ENCODE peak calls at places on chromosomes 2 and 18, in five cellular contexts. I, R, U, X and Z are unnamed samples.

GRCh38 chr2:226030369-226031077 is 631.0 kb downstream of the NYAP2 start:
- DNase-seq in I (no peak), R (no peak), U (peak; percentile 23), X (peak; percentile 59), Z (no peak)

GRCh38 chr2:232441147-232441651 is 14.8 kb upstream of the ALPI start:
- DNase-seq in I (no peak), R (no peak), U (no peak), X (no peak), Z (no peak)

GRCh38 chr2:209496586-209496982 is 72.7 kb downstream of the MAP2 start:
- DNase-seq in I (peak; percentile 1), R (no peak), U (no peak), X (no peak), Z (no peak)

GRCh38 chr2:54074636-54075341 is 40.6 kb upstream of the ACYP2 start:
- DNase-seq in I (no peak), R (no peak), U (no peak), X (no peak), Z (no peak)

GRCh38 chr2:223952280-223952968 is 4.8 kb upstream of the MRPL44 start:
- DNase-seq in I (no peak), R (no peak), U (no peak), X (no peak), Z (no peak)

GRCh38 chr18:49612515-49613033 is 50.7 kb downstream of the LIPG start:
- DNase-seq in I (no peak), R (no peak), U (no peak), X (no peak), Z (no peak)

GRCh38 chr18:63111549-63112402 is 207.8 kb downstream of the BCL2 start:
- DNase-seq in I (no peak), R (no peak), U (no peak), X (no peak), Z (no peak)

GRCh38 chr18:3624818-3625716 is 175.1 kb downstream of the TGIF1 start:
- DNase-seq in I (no peak), R (peak; percentile 74), U (peak; percentile 76), X (no peak), Z (peak; percentile 11)

GRCh38 chr2:150370600-150370999 is 116.9 kb downstream of the RND3 start:
- DNase-seq in I (no peak), R (no peak), U (no peak), X (no peak), Z (no peak)

GRCh38 chr18:3983351-3983969 is 471.6 kb downstream of the DLGAP1 start:
- DNase-seq in I (no peak), R (no peak), U (no peak), X (no peak), Z (no peak)

GRCh38 chr2:218145124-218145523 is 19.3 kb downstream of the CXCR2 start:
- DNase-seq in I (no peak), R (no peak), U (peak; percentile 60), X (peak; percentile 88), Z (no peak)

GRCh38 chr18:45871655-45872054 is 46.2 kb downstream of the SIGLEC15 start:
- DNase-seq in I (peak; percentile 8), R (no peak), U (no peak), X (no peak), Z (no peak)

GRCh38 chr2:233519787-233520611 is 46.6 kb downstream of the USP40 start:
- DNase-seq in I (no peak), R (no peak), U (no peak), X (no peak), Z (no peak)

GRCh38 chr2:136381245-136381644 is 263.3 kb upstream of the CXCR4 start:
- DNase-seq in I (no peak), R (no peak), U (no peak), X (no peak), Z (no peak)

GRCh38 chr2:84781942-84782716 is 98.8 kb downstream of the TRABD2A start:
- DNase-seq in I (no peak), R (peak; percentile 70), U (peak; percentile 42), X (no peak), Z (peak; percentile 26)

GRCh38 chr18:53991202-53991601 is 233.3 kb downstream of the MBD2 start:
- DNase-seq in I (no peak), R (no peak), U (peak; percentile 17), X (no peak), Z (no peak)

GRCh38 chr2:109242654-109243331 is 113.8 kb downstream of the SH3RF3 start:
- DNase-seq in I (peak; percentile 49), R (no peak), U (no peak), X (no peak), Z (no peak)

GRCh38 chr2:233919938-233920337 is 2.8 kb downstream of the TRPM8 start:
- DNase-seq in I (peak; percentile 22), R (no peak), U (no peak), X (no peak), Z (no peak)

GRCh38 chr18:23284629-23285028 is 149.3 kb downstream of the CABLES1 start:
- DNase-seq in I (no peak), R (no peak), U (no peak), X (no peak), Z (no peak)

GRCh38 chr18:22558945-22559385 is 141.2 kb upstream of the CTAGE1 start:
- DNase-seq in I (peak; percentile 41), R (no peak), U (peak; percentile 89), X (peak; percentile 77), Z (no peak)

GRCh38 chr18:10070581-10071000 is 156.8 kb downstream of the VAPA start:
- DNase-seq in I (no peak), R (no peak), U (no peak), X (no peak), Z (no peak)

GRCh38 chr2:109049022-109049421 is 60.0 kb upstream of the EDAR start:
- DNase-seq in I (no peak), R (no peak), U (no peak), X (no peak), Z (no peak)

GRCh38 chr2:186256540-186256939 is 229.5 kb upstream of the ZC3H15 start:
- DNase-seq in I (peak; percentile 30), R (no peak), U (peak; percentile 56), X (no peak), Z (no peak)

GRCh38 chr2:106972782-106973181 is 86.8 kb upstream of the ST6GAL2 start:
- DNase-seq in I (no peak), R (no peak), U (no peak), X (no peak), Z (no peak)

GRCh38 chr2:98778153-98778552 is 47.2 kb upstream of the MGAT4A start:
- DNase-seq in I (no peak), R (no peak), U (no peak), X (no peak), Z (no peak)

GRCh38 chr18:72871091-72871490 is 3.3 kb upstream of the NETO1 start:
- DNase-seq in I (peak; percentile 8), R (no peak), U (no peak), X (no peak), Z (no peak)

GRCh38 chr2:217872319-217872718 is 130.5 kb downstream of the TNS1 start:
- DNase-seq in I (no peak), R (no peak), U (no peak), X (no peak), Z (no peak)

GRCh38 chr18:75777630-75778029 is 350.1 kb upstream of the SMIM21 start:
- DNase-seq in I (no peak), R (no peak), U (no peak), X (no peak), Z (no peak)

GRCh38 chr2:85668857-85669142 is 801 bp upstream of the SFTPB start:
- DNase-seq in I (no peak), R (no peak), U (no peak), X (no peak), Z (no peak)

GRCh38 chr2:176161817-176162626 is 4.9 kb downstream of the HOXD3 start:
- DNase-seq in I (no peak), R (no peak), U (no peak), X (no peak), Z (no peak)

GRCh38 chr2:227703280-227703732 is 14.5 kb downstream of the SLC19A3 start:
- DNase-seq in I (peak; percentile 62), R (no peak), U (peak; percentile 42), X (no peak), Z (no peak)

GRCh38 chr2:132503621-132504200 is 87.1 kb downstream of the GPR39 start:
- DNase-seq in I (no peak), R (no peak), U (no peak), X (no peak), Z (no peak)

GRCh38 chr2:227804970-227805369 is 8.7 kb upstream of the CCL20 start:
- DNase-seq in I (peak; percentile 14), R (no peak), U (no peak), X (no peak), Z (no peak)

GRCh38 chr18:37684590-37684989 is 119.0 kb upstream of the CELF4 start:
- DNase-seq in I (no peak), R (no peak), U (no peak), X (no peak), Z (no peak)

GRCh38 chr2:27262379-27263286 is at the start of gene SLC30A3:
- DNase-seq in I (peak; percentile 89), R (peak; percentile 72), U (peak; percentile 78), X (peak; percentile 83), Z (peak; percentile 32)

GRCh38 chr2:238098854-238099708 is 1.1 kb upstream of the ESPNL start:
- DNase-seq in I (no peak), R (no peak), U (no peak), X (peak; percentile 42), Z (peak; percentile 14)

GRCh38 chr2:179796213-179797007 is 65.0 kb downstream of the ZNF385B start:
- DNase-seq in I (no peak), R (no peak), U (no peak), X (no peak), Z (no peak)

GRCh38 chr2:29983308-29983707 is 61.9 kb upstream of the ALK start:
- DNase-seq in I (no peak), R (no peak), U (no peak), X (no peak), Z (no peak)

GRCh38 chr18:67300498-67300897 is 216.0 kb downstream of the DSEL start:
- DNase-seq in I (no peak), R (no peak), U (no peak), X (no peak), Z (no peak)

GRCh38 chr2:231683292-231683898 is 24.9 kb upstream of the PTMA start:
- DNase-seq in I (no peak), R (no peak), U (no peak), X (no peak), Z (no peak)